ENCODE peak calls at places on chromosomes 5 and 9, in six cellular contexts. P is HepG2, Z is SK-N-SH, C is K562, M is H1, A is GM12878. Y is an unnamed sample.

GRCh38 chr9:29144476-29144875 is 1571.2 kb upstream of the C9orf72 start:
- DNase-seq in C (no peak), P (no peak), M (no peak), Z (no peak), A (no peak), Y (no peak)

GRCh38 chr5:98570010-98570409 is 203.5 kb upstream of the RGMB start:
- DNase-seq in M (no peak), Z (no peak), P (no peak), A (no peak), C (no peak), Y (no peak)

GRCh38 chr9:33320568-33321261 is 30.4 kb downstream of the NFX1 start:
- DNase-seq in C (no peak), M (no peak), A (no peak), Z (no peak), P (no peak), Y (no peak)

GRCh38 chr5:13566903-13567339 is 377.6 kb downstream of the DNAH5 start:
- DNase-seq in A (no peak), Z (no peak), C (no peak), M (no peak), P (no peak), Y (peak; percentile 22)

GRCh38 chr5:172777381-172778222 is 6.6 kb upstream of the DUSP1 start:
- DNase-seq in P (peak; percentile 90), Z (no peak), M (no peak), A (no peak), C (peak; percentile 68), Y (peak; percentile 86)

GRCh38 chr5:73895471-73895870 is 269.5 kb downstream of the ARHGEF28 start:
- DNase-seq in A (peak; percentile 32), P (no peak), Z (no peak), M (no peak), C (no peak), Y (peak; percentile 29)

GRCh38 chr5:147234825-147235635 is at the start of gene STK32A:
- DNase-seq in C (no peak), M (peak; percentile 59), Z (peak; percentile 80), P (no peak), A (no peak), Y (no peak)

GRCh38 chr5:137342764-137343163 is 156.4 kb downstream of the SPOCK1 start:
- DNase-seq in A (no peak), Z (no peak), P (no peak), M (no peak), C (no peak), Y (no peak)

GRCh38 chr9:129933215-129933614 is 98.0 kb downstream of the USP20 start:
- DNase-seq in P (no peak), A (no peak), M (no peak), Z (peak; percentile 11), C (no peak), Y (no peak)

GRCh38 chr9:105198023-105198422 is 46.4 kb upstream of the SLC44A1 start:
- DNase-seq in A (no peak), M (no peak), C (no peak), P (no peak), Z (no peak), Y (no peak)

GRCh38 chr5:142527234-142527633 is 158.7 kb downstream of the FGF1 start:
- DNase-seq in P (no peak), C (no peak), A (no peak), Z (no peak), M (no peak), Y (no peak)

GRCh38 chr9:33172256-33172678 is 5.1 kb upstream of the B4GALT1 start:
- DNase-seq in C (no peak), A (no peak), Z (no peak), M (no peak), P (peak; percentile 79), Y (no peak)

GRCh38 chr9:29213374-29214161 is 1640.3 kb upstream of the C9orf72 start:
- DNase-seq in C (no peak), P (no peak), Z (peak; percentile 77), M (no peak), A (no peak), Y (no peak)

GRCh38 chr5:58322453-58322852 is 137.4 kb downstream of the PLK2 start:
- DNase-seq in A (no peak), P (no peak), M (no peak), C (no peak), Z (no peak), Y (no peak)

GRCh38 chr5:112738180-112738560 is 485 bp downstream of the APC start:
- DNase-seq in P (no peak), M (no peak), A (no peak), Z (peak; percentile 30), C (peak; percentile 20), Y (peak; percentile 1)

GRCh38 chr5:112734597-112734996 is 3.1 kb upstream of the APC start:
- DNase-seq in P (no peak), C (no peak), M (no peak), A (no peak), Z (no peak), Y (no peak)

GRCh38 chr5:112735702-112736101 is 2.0 kb upstream of the APC start:
- DNase-seq in C (no peak), M (no peak), A (no peak), Z (no peak), P (no peak), Y (no peak)

GRCh38 chr5:112737088-112737471 is 605 bp upstream of the APC start:
- DNase-seq in C (no peak), P (no peak), M (no peak), A (no peak), Z (no peak), Y (no peak)

DNA sequence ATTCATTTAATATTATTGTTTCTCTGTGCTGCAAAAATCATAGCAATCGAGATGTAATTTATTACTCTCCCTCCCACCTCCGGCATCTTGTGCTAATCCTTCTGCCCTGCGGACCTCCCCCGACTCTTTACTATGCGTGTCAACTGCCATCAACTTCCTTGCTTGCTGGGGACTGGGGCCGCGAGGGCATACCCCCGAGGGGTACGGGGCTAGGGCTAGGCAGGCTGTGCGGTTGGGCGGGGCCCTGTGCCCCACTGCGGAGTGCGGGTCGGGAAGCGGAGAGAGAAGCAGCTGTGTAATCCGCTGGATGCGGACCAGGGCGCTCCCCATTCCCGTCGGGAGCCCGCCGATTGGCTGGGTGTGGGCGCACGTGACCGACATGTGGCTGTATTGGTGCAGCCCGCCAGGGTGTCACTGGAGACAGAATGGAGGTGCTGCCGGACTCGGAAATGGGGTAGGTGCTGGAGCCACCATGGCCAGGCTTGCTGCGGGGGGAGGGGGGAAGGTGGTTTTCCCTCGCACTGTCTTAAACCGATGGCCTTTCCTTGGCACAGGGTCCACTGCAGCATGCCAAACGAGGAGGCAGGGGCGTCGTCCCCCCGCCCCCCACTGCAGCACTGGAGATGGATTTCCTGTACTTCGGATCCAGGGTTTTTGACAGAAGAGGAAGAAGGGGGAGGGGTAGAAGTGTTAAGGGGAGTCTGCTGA is at the start of gene APC:
- DNase-seq in Z (peak; percentile 93), C (peak; percentile 93), A (peak; percentile 46), M (peak; percentile 63), P (peak; percentile 54), Y (peak; percentile 39)
- H3K4me3 ChIP-seq in Z (peak within 1 kb of the TSS; percentile 80), C (peak within 1 kb of the TSS; percentile 50), A (peak within 1 kb of the TSS; percentile 99), M (peak within 1 kb of the TSS; percentile 94), P (peak within 1 kb of the TSS; percentile 86), Y (peak within 1 kb of the TSS; percentile 65)

GRCh38 chr5:132760043-132760420 is 12.8 kb downstream of the CCNI2 start:
- DNase-seq in M (no peak), C (no peak), Z (no peak), P (no peak), A (no peak), Y (no peak)
- TF ChIP-seq GABPA in M (no peak), C (no peak), Z (no peak), P (no peak), A (no peak), Y (no peak)

GRCh38 chr9:16526380-16526779 is 344.1 kb downstream of the BNC2 start:
- DNase-seq in Z (no peak), C (no peak), M (no peak), A (no peak), P (no peak), Y (no peak)

GRCh38 chr9:16530669-16531461 is 339.6 kb downstream of the BNC2 start:
- DNase-seq in P (no peak), Z (no peak), A (no peak), C (no peak), M (no peak), Y (peak; percentile 8)

GRCh38 chr9:16532681-16533450 is 337.6 kb downstream of the BNC2 start:
- DNase-seq in P (no peak), C (no peak), A (no peak), Z (no peak), M (no peak), Y (no peak)

GRCh38 chr9:16535555-16535954 is 334.9 kb downstream of the BNC2 start:
- DNase-seq in Z (no peak), M (no peak), A (no peak), C (no peak), P (no peak), Y (no peak)

DNA sequence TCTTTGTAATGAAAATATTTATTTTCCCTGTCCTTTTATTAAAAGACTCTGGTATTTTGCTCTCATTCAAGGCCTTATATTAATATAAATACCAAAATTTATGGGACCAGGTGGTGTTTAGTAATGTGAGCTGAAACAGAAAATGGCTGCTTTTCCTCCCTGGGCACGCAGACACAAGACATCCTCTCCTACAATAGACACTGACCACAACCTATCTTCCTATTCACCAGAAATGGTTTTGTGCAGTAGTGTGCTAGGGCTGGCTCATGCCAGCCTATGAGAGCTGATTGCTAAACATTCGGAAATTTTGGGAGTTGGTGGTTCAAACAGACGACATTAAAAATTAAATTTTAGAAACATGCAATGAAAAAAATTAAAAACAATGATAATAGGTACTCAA is 338.2 kb downstream of the BNC2 start:
- DNase-seq in P (no peak), Z (no peak), M (no peak), A (no peak), C (no peak), Y (no peak)
- TF ChIP-seq POLR2AphosphoS5 in P (no peak), Z (no peak), M (no peak), A (no peak), C (no peak), Y (no peak)

GRCh38 chr9:86354882-86355399 is 731 bp upstream of the TUT7 start:
- DNase-seq in M (no peak), Z (peak; percentile 36), A (no peak), P (peak; percentile 12), C (peak; percentile 20), Y (no peak)

GRCh38 chr9:86351897-86352296 is 2.3 kb downstream of the TUT7 start:
- DNase-seq in M (no peak), Z (no peak), C (no peak), P (no peak), A (no peak), Y (no peak)

GRCh38 chr9:86354048-86354881 is at the start of gene TUT7:
- DNase-seq in C (peak; percentile 85), P (peak; percentile 90), Z (peak; percentile 94), M (peak; percentile 82), A (peak; percentile 65), Y (peak; percentile 82)

GRCh38 chr9:86353591-86354047 is 591 bp downstream of the TUT7 start:
- DNase-seq in C (no peak), A (no peak), Z (no peak), M (peak; percentile 1), P (peak; percentile 10), Y (peak; percentile 4)

GRCh38 chr9:86352440-86353106 is 1.6 kb downstream of the TUT7 start:
- DNase-seq in P (no peak), Z (no peak), A (no peak), C (no peak), M (no peak), Y (peak; percentile 8)
- H3K4me3 ChIP-seq in P (peak overlapping the region; percentile 100), Z (peak overlapping the region; percentile 87), A (peak overlapping the region; percentile 99), C (peak overlapping the region; percentile 95), M (peak overlapping the region; percentile 97), Y (peak overlapping the region; percentile 90)

Y was measured in HL-60.